ENCODE peak calls at places on chromosomes 5 and 9, in seven cellular contexts. One of them, this sample, is unnamed.

GRCh38 chr9:105173836-105174235 is 70.6 kb upstream of the SLC44A1 start:
- DNase-seq in HCT116: no peak
- DNase-seq in SK-N-SH: no peak
- DNase-seq in K562: no peak
- DNase-seq in HepG2: no peak
- DNase-seq in GM12878: no peak
- DNase-seq in endothelial cell of umbilical vein: no peak
- DNase-seq in this sample: no peak

GRCh38 chr9:107733530-107733907 is 243.9 kb upstream of the KLF4 start:
- DNase-seq in HCT116: no peak
- DNase-seq in SK-N-SH: no peak
- DNase-seq in K562: no peak
- DNase-seq in HepG2: no peak
- DNase-seq in GM12878: no peak
- DNase-seq in endothelial cell of umbilical vein: peak; percentile 45
- DNase-seq in this sample: no peak

GRCh38 chr5:72814864-72815263 is 1.6 kb upstream of the TNPO1 start:
- DNase-seq in HCT116: no peak
- DNase-seq in SK-N-SH: no peak
- DNase-seq in K562: no peak
- DNase-seq in HepG2: no peak
- DNase-seq in GM12878: no peak
- DNase-seq in endothelial cell of umbilical vein: no peak
- DNase-seq in this sample: no peak

GRCh38 chr9:18543406-18543965 is 69.5 kb downstream of the ADAMTSL1 start:
- DNase-seq in HCT116: no peak
- DNase-seq in SK-N-SH: peak; percentile 49
- DNase-seq in K562: no peak
- DNase-seq in HepG2: no peak
- DNase-seq in GM12878: no peak
- DNase-seq in endothelial cell of umbilical vein: peak; percentile 78
- DNase-seq in this sample: no peak

GRCh38 chr9:82903503-82903902 is 159.4 kb downstream of the RASEF start:
- DNase-seq in HCT116: no peak
- DNase-seq in SK-N-SH: no peak
- DNase-seq in K562: no peak
- DNase-seq in HepG2: no peak
- DNase-seq in GM12878: no peak
- DNase-seq in endothelial cell of umbilical vein: no peak
- DNase-seq in this sample: no peak

GRCh38 chr9:35859310-35859994 is 10.7 kb downstream of the OR13J1 start:
- DNase-seq in HCT116: no peak
- DNase-seq in SK-N-SH: peak; percentile 51
- DNase-seq in K562: peak; percentile 16
- DNase-seq in HepG2: no peak
- DNase-seq in GM12878: no peak
- DNase-seq in endothelial cell of umbilical vein: no peak
- DNase-seq in this sample: no peak

GRCh38 chr5:157148734-157149615 is 6.3 kb upstream of the MED7 start:
- DNase-seq in HCT116: peak; percentile 61
- DNase-seq in SK-N-SH: peak; percentile 65
- DNase-seq in K562: peak; percentile 71
- DNase-seq in HepG2: peak; percentile 47
- DNase-seq in GM12878: peak; percentile 40
- DNase-seq in endothelial cell of umbilical vein: peak; percentile 59
- DNase-seq in this sample: no peak

GRCh38 chr5:14655146-14655741 is 9.3 kb upstream of the OTULIN start:
- DNase-seq in HCT116: no peak
- DNase-seq in SK-N-SH: no peak
- DNase-seq in K562: no peak
- DNase-seq in HepG2: no peak
- DNase-seq in GM12878: no peak
- DNase-seq in endothelial cell of umbilical vein: no peak
- DNase-seq in this sample: no peak

GRCh38 chr5:65874241-65874640 is 52.1 kb upstream of the ERBIN start:
- DNase-seq in HCT116: no peak
- DNase-seq in SK-N-SH: no peak
- DNase-seq in K562: no peak
- DNase-seq in HepG2: no peak
- DNase-seq in GM12878: no peak
- DNase-seq in endothelial cell of umbilical vein: peak; percentile 45
- DNase-seq in this sample: no peak

GRCh38 chr5:74199436-74200210 is 440.9 kb downstream of the ENC1 start:
- DNase-seq in HCT116: no peak
- DNase-seq in SK-N-SH: no peak
- DNase-seq in K562: no peak
- DNase-seq in HepG2: no peak
- DNase-seq in GM12878: no peak
- DNase-seq in endothelial cell of umbilical vein: no peak
- DNase-seq in this sample: no peak

GRCh38 chr5:117084052-117084451 is 509.4 kb upstream of the SEMA6A start:
- DNase-seq in HCT116: no peak
- DNase-seq in SK-N-SH: no peak
- DNase-seq in K562: no peak
- DNase-seq in HepG2: no peak
- DNase-seq in GM12878: no peak
- DNase-seq in endothelial cell of umbilical vein: no peak
- DNase-seq in this sample: no peak

GRCh38 chr5:74375271-74375670 is 265.3 kb downstream of the ENC1 start:
- DNase-seq in HCT116: no peak
- DNase-seq in SK-N-SH: no peak
- DNase-seq in K562: no peak
- DNase-seq in HepG2: no peak
- DNase-seq in GM12878: no peak
- DNase-seq in endothelial cell of umbilical vein: no peak
- DNase-seq in this sample: no peak

GRCh38 chr5:107652839-107653607 is 17.7 kb downstream of the EFNA5 start:
- DNase-seq in HCT116: no peak
- DNase-seq in SK-N-SH: no peak
- DNase-seq in K562: no peak
- DNase-seq in HepG2: no peak
- DNase-seq in GM12878: no peak
- DNase-seq in endothelial cell of umbilical vein: no peak
- DNase-seq in this sample: no peak

GRCh38 chr9:136644593-136645342 is 17.9 kb upstream of the EGFL7 start:
- DNase-seq in HCT116: peak; percentile 42
- DNase-seq in SK-N-SH: peak; percentile 70
- DNase-seq in K562: peak; percentile 66
- DNase-seq in HepG2: peak; percentile 31
- DNase-seq in GM12878: no peak
- DNase-seq in endothelial cell of umbilical vein: peak; percentile 88
- DNase-seq in this sample: no peak

GRCh38 chr9:127754099-127754760 is 19.1 kb upstream of the TOR2A start:
- DNase-seq in HCT116: no peak
- DNase-seq in SK-N-SH: peak; percentile 95
- DNase-seq in K562: peak; percentile 91
- DNase-seq in HepG2: no peak
- DNase-seq in GM12878: no peak
- DNase-seq in endothelial cell of umbilical vein: no peak
- DNase-seq in this sample: no peak

GRCh38 chr9:129412814-129413536 is 207.9 kb downstream of the C9orf50 start:
- DNase-seq in HCT116: no peak
- DNase-seq in SK-N-SH: peak; percentile 78
- DNase-seq in K562: peak; percentile 74
- DNase-seq in HepG2: no peak
- DNase-seq in GM12878: no peak
- DNase-seq in endothelial cell of umbilical vein: peak; percentile 81
- DNase-seq in this sample: no peak

GRCh38 chr5:102152906-102153787 is 142.9 kb downstream of the SLCO4C1 start:
- DNase-seq in HCT116: peak; percentile 35
- DNase-seq in SK-N-SH: peak; percentile 69
- DNase-seq in K562: peak; percentile 9
- DNase-seq in HepG2: peak; percentile 48
- DNase-seq in GM12878: no peak
- DNase-seq in endothelial cell of umbilical vein: no peak
- DNase-seq in this sample: no peak

GRCh38 chr5:59124983-59125960 is 542.4 kb downstream of the RAB3C start:
- DNase-seq in HCT116: no peak
- DNase-seq in SK-N-SH: no peak
- DNase-seq in K562: no peak
- DNase-seq in HepG2: no peak
- DNase-seq in GM12878: no peak
- DNase-seq in endothelial cell of umbilical vein: no peak
- DNase-seq in this sample: peak; percentile 66

GRCh38 chr9:84667571-84668203 is 1.8 kb upstream of the NTRK2 start:
- DNase-seq in HCT116: no peak
- DNase-seq in SK-N-SH: peak; percentile 59
- DNase-seq in K562: peak; percentile 6
- DNase-seq in HepG2: no peak
- DNase-seq in GM12878: no peak
- DNase-seq in endothelial cell of umbilical vein: peak; percentile 34
- DNase-seq in this sample: no peak

GRCh38 chr9:126667190-126668055 is 53.7 kb downstream of the LMX1B start:
- DNase-seq in HCT116: no peak
- DNase-seq in SK-N-SH: peak; percentile 85
- DNase-seq in K562: no peak
- DNase-seq in HepG2: no peak
- DNase-seq in GM12878: no peak
- DNase-seq in endothelial cell of umbilical vein: no peak
- DNase-seq in this sample: no peak

GRCh38 chr5:8845316-8845715 is 700.6 kb downstream of the SEMA5A start:
- DNase-seq in HCT116: no peak
- DNase-seq in SK-N-SH: no peak
- DNase-seq in K562: no peak
- DNase-seq in HepG2: no peak
- DNase-seq in GM12878: no peak
- DNase-seq in endothelial cell of umbilical vein: no peak
- DNase-seq in this sample: no peak

GRCh38 chr9:16413509-16414016 is 456.9 kb downstream of the BNC2 start:
- DNase-seq in HCT116: no peak
- DNase-seq in SK-N-SH: no peak
- DNase-seq in K562: no peak
- DNase-seq in HepG2: peak; percentile 95
- DNase-seq in GM12878: no peak
- DNase-seq in endothelial cell of umbilical vein: no peak
- DNase-seq in this sample: no peak

GRCh38 chr5:3187846-3188425 is 407.7 kb upstream of the IRX1 start:
- DNase-seq in HCT116: no peak
- DNase-seq in SK-N-SH: no peak
- DNase-seq in K562: no peak
- DNase-seq in HepG2: no peak
- DNase-seq in GM12878: no peak
- DNase-seq in endothelial cell of umbilical vein: no peak
- DNase-seq in this sample: no peak

DNA sequence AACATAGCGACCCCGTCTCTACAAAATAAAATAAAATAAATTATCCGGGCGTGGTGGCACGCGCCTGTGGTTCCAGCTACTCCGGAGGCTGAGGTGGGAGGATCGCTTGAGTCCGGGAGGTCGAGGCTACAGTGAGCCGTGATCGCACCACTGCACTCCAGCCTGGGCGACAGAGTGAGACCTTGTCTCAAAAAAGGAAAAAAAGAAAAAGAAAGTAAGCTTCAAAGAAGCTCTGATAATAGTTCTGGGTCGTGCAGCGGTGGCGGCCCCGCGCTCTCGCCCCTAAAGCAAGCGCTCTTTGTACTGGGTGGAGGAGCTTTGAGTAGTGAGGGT is 6.8 kb downstream of the TLX3 start:
- DNase-seq in HCT116: no peak
- DNase-seq in SK-N-SH: no peak
- DNase-seq in K562: no peak
- DNase-seq in HepG2: no peak
- DNase-seq in GM12878: no peak
- DNase-seq in endothelial cell of umbilical vein: no peak
- DNase-seq in this sample: no peak
- H3K4me3 ChIP-seq in HCT116: no peak overlapping the region
- H3K4me3 ChIP-seq in SK-N-SH: no peak overlapping the region
- H3K4me3 ChIP-seq in K562: no peak overlapping the region
- H3K4me3 ChIP-seq in HepG2: no peak overlapping the region
- H3K4me3 ChIP-seq in GM12878: no peak overlapping the region
- H3K4me3 ChIP-seq in endothelial cell of umbilical vein: no peak overlapping the region
- H3K4me3 ChIP-seq in this sample: no peak overlapping the region

GRCh38 chr5:180382926-180383325 is 29.8 kb upstream of the GFPT2 start:
- DNase-seq in HCT116: no peak
- DNase-seq in SK-N-SH: no peak
- DNase-seq in K562: no peak
- DNase-seq in HepG2: no peak
- DNase-seq in GM12878: no peak
- DNase-seq in endothelial cell of umbilical vein: no peak
- DNase-seq in this sample: no peak
- TF ChIP-seq POLR2AphosphoS5 in HCT116: no peak
- TF ChIP-seq POLR2AphosphoS5 in SK-N-SH: no peak
- TF ChIP-seq POLR2AphosphoS5 in K562: no peak
- TF ChIP-seq POLR2AphosphoS5 in HepG2: no peak
- TF ChIP-seq POLR2AphosphoS5 in GM12878: no peak
- TF ChIP-seq POLR2AphosphoS5 in endothelial cell of umbilical vein: no peak
- TF ChIP-seq POLR2AphosphoS5 in this sample: no peak

DNA sequence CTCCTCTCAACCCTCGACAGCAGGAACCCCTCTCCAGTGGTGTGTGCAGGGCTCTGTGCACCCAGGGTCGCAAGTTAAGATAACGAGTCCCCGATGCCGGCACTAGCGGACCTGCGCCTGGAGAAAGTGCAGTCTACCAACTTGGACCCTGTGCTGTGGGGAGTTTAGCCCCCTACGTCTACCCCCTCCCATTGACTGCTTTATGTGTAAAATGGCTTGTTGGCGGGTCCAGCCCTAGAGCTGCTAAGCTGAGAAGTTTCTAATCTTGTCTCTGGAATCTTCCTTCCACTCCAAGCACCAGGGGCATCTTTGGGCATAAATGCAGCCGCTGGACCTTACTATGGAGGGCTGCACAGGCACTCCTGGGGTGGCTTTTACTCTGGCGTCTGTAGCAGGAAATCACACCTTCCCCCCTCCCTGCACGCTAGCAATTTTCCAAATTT is 7.1 kb upstream of the PITX1 start:
- DNase-seq in HCT116: no peak
- DNase-seq in SK-N-SH: no peak
- DNase-seq in K562: no peak
- DNase-seq in HepG2: no peak
- DNase-seq in GM12878: no peak
- DNase-seq in endothelial cell of umbilical vein: no peak
- DNase-seq in this sample: no peak
- H3K9ac ChIP-seq in HCT116: no peak overlapping the region
- H3K9ac ChIP-seq in SK-N-SH: no peak overlapping the region
- H3K9ac ChIP-seq in K562: no peak overlapping the region
- H3K9ac ChIP-seq in HepG2: no peak overlapping the region
- H3K9ac ChIP-seq in GM12878: no peak overlapping the region
- H3K9ac ChIP-seq in endothelial cell of umbilical vein: no peak overlapping the region
- H3K9ac ChIP-seq in this sample: no peak overlapping the region

DNA sequence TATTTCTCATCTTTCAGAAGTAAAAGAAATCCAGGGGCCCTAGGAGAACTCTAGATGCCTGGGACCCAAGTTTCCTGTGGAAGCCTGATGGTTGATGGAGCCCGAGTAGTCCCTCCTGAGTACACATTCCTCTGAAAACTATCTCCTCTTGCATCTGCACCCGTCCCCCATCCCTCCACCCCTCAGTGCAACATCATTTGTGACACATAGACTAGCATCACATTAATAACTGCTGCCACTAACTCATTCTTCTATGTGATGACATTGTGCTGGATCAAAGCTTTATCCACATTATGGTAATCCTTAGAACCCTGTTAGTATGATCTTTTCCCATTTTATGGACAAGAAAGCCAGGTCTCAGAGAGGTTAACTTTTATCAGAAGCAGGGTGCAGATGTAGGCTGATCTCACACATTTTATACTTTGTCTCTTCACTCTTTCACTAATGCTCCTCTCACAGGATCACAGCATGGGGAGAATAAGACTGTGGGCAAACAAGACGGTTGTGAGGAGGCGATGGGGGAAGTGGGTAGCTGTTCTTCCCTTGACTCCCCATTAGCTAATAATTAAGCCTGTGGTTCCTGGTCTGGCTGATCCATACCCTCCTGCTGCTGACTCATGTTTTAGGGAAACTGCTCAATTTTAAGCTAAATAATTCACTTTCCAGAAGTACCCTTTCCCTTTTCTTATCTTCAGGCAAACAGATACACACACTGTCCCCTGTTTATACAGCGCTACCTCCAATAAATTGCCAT is 3.9 kb upstream of the HK3 start:
- DNase-seq in HCT116: no peak
- DNase-seq in SK-N-SH: no peak
- DNase-seq in K562: no peak
- DNase-seq in HepG2: peak; percentile 21
- DNase-seq in GM12878: no peak
- DNase-seq in endothelial cell of umbilical vein: no peak
- DNase-seq in this sample: no peak
- H3K4me3 ChIP-seq in HCT116: no peak overlapping the region
- H3K4me3 ChIP-seq in SK-N-SH: no peak overlapping the region
- H3K4me3 ChIP-seq in K562: no peak overlapping the region
- H3K4me3 ChIP-seq in HepG2: no peak overlapping the region
- H3K4me3 ChIP-seq in GM12878: no peak overlapping the region
- H3K4me3 ChIP-seq in endothelial cell of umbilical vein: no peak overlapping the region
- H3K4me3 ChIP-seq in this sample: no peak overlapping the region

This sample was measured in SK-N-MC.